ENCODE peak calls at places on chromosomes 2 and 18, in ten cellular contexts. C is GM12892, R is A549, S is Peyer's patch, W is H54, Z is thyroid gland, X is prostate gland, A is spleen, G is IMR-90, F is gastrocnemius medialis. D is an unnamed sample.

GRCh38 chr2:233354971-233355574 is 779 bp downstream of the DGKD start:
- DNase-seq in C (no peak), R (no peak), S (peak), W (no peak), Z (peak), X (peak), A (peak), G (no peak), F (no peak), D (peak)

GRCh38 chr2:169983506-169983905 is 156.3 kb downstream of the UBR3 start:
- DNase-seq in C (no peak), R (no peak), S (no peak), W (no peak), Z (no peak), X (no peak), A (no peak), G (no peak), F (no peak), D (no peak)

GRCh38 chr2:48347712-48348111 is 182.2 kb upstream of the STON1 start:
- DNase-seq in C (no peak), R (peak), S (no peak), W (no peak), Z (no peak), X (no peak), A (no peak), G (no peak), F (no peak), D (peak)

GRCh38 chr2:174035981-174036742 is 71.0 kb upstream of the SP3 start:
- DNase-seq in C (no peak), R (no peak), S (no peak), W (peak), Z (no peak), X (no peak), A (no peak), G (peak), F (peak), D (peak)

GRCh38 chr2:200039847-200040246 is 84.5 kb downstream of the MAIP1 start:
- DNase-seq in C (no peak), R (no peak), S (no peak), W (no peak), Z (no peak), X (no peak), A (no peak), G (peak), F (no peak), D (no peak)

GRCh38 chr2:121303531-121304263 is 18.7 kb upstream of the TFCP2L1 start:
- DNase-seq in C (no peak), R (no peak), S (no peak), W (no peak), Z (no peak), X (no peak), A (no peak), G (no peak), F (no peak), D (no peak)

GRCh38 chr2:9302755-9303154 is 96.1 kb downstream of the ASAP2 start:
- DNase-seq in C (no peak), R (no peak), S (no peak), W (no peak), Z (no peak), X (no peak), A (no peak), G (no peak), F (no peak), D (no peak)

GRCh38 chr2:102048465-102048864 is 56.7 kb downstream of the IL1R2 start:
- DNase-seq in C (no peak), R (no peak), S (no peak), W (peak), Z (peak), X (no peak), A (no peak), G (peak), F (peak), D (no peak)

GRCh38 chr2:225065882-225066281 is 23.6 kb upstream of the DOCK10 start:
- DNase-seq in C (no peak), R (no peak), S (no peak), W (no peak), Z (no peak), X (no peak), A (no peak), G (no peak), F (no peak), D (no peak)

GRCh38 chr2:220147590-220147989 is 520.2 kb downstream of the SLC4A3 start:
- DNase-seq in C (no peak), R (no peak), S (no peak), W (no peak), Z (no peak), X (no peak), A (no peak), G (peak), F (no peak), D (no peak)

GRCh38 chr18:8625693-8626092 is 16.5 kb downstream of the RAB12 start:
- DNase-seq in C (no peak), R (no peak), S (no peak), W (no peak), Z (no peak), X (no peak), A (no peak), G (no peak), F (peak), D (no peak)

GRCh38 chr18:23652232-23652631 is 10.5 kb downstream of the ANKRD29 start:
- DNase-seq in C (no peak), R (no peak), S (no peak), W (no peak), Z (no peak), X (no peak), A (no peak), G (no peak), F (no peak), D (no peak)

GRCh38 chr2:26607698-26608097 is 33.5 kb downstream of the CIB4 start:
- DNase-seq in C (no peak), R (no peak), S (no peak), W (no peak), Z (no peak), X (no peak), A (peak), G (no peak), F (no peak), D (no peak)

GRCh38 chr2:53353372-53354111 is 414.1 kb upstream of the CHAC2 start:
- DNase-seq in C (no peak), R (peak), S (no peak), W (no peak), Z (no peak), X (no peak), A (no peak), G (peak), F (peak), D (peak)

GRCh38 chr2:86001326-86001725 is 104.4 kb downstream of the POLR1A start:
- DNase-seq in C (no peak), R (no peak), S (no peak), W (no peak), Z (no peak), X (no peak), A (peak), G (no peak), F (no peak), D (no peak)

GRCh38 chr2:215188078-215188477 is 49.7 kb upstream of the ABCA12 start:
- DNase-seq in C (no peak), R (no peak), S (no peak), W (no peak), Z (no peak), X (no peak), A (no peak), G (no peak), F (no peak), D (peak)

GRCh38 chr18:10524507-10525425 is 1.1 kb upstream of the NAPG start:
- DNase-seq in C (no peak), R (no peak), S (no peak), W (no peak), Z (no peak), X (no peak), A (no peak), G (peak), F (no peak), D (peak)

GRCh38 chr2:164523726-164524125 is 97.6 kb downstream of the GRB14 start:
- DNase-seq in C (no peak), R (no peak), S (no peak), W (no peak), Z (no peak), X (no peak), A (no peak), G (no peak), F (no peak), D (no peak)

GRCh38 chr2:191728710-191729597 is 51.0 kb downstream of the NABP1 start:
- DNase-seq in C (no peak), R (peak), S (no peak), W (no peak), Z (no peak), X (no peak), A (no peak), G (peak), F (no peak), D (peak)

DNA sequence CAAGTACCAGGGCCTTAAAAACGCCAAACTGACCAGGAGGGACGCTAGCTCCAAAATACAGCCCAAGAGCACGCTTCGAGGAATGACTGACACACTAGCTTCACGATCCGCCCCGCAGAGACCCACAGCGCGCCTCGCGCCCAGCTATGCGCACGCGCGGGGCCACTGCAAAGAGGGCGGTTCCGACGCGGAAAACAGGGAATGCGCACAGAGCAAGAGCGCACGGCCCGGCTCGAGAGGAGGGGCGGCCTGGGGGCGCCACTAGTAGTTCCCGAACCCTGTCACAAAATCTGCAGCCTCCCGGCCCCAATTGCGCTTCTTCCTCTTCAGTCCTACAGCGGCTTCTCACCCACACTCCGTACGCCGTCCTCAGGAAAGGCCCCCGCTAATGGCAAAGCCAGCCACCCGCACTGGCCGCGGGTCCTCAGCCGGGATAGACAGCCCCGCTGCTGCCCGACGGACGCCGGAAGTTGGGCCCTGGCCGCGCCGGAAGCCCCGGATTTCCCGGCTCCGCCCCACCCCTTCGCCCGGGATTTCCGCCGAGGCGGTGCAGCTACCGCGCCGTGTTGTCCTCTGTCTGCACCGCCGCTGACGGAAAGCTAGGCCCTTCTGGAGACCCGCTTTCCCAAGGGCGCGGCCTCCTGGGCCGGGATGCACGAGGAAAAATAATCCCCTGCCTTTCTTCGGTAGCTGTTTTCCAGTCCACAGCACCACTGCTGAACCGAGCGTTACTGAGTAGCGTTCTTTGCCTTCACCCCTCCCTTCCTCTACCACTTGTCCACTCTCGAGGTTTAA is at the start of gene HDHD2:
- DNase-seq in C (peak), R (peak), S (peak), W (peak), Z (peak), X (peak), A (peak), G (peak), F (peak), D (peak)
- TF ChIP-seq POLR2A in C (peak), R (peak), S (peak), W (peak), Z (peak), X (peak), A (no peak), G (peak), F (peak), D (peak)

GRCh38 chr18:22337311-22337710 is 80.4 kb downstream of the CTAGE1 start:
- DNase-seq in C (no peak), R (no peak), S (no peak), W (no peak), Z (no peak), X (no peak), A (no peak), G (no peak), F (no peak), D (no peak)

GRCh38 chr18:22336406-22336805 is 81.3 kb downstream of the CTAGE1 start:
- DNase-seq in C (no peak), R (no peak), S (no peak), W (no peak), Z (no peak), X (no peak), A (no peak), G (no peak), F (no peak), D (no peak)

GRCh38 chr18:22337878-22338277 is 79.8 kb downstream of the CTAGE1 start:
- DNase-seq in C (no peak), R (no peak), S (no peak), W (no peak), Z (no peak), X (no peak), A (no peak), G (no peak), F (no peak), D (no peak)

GRCh38 chr18:22332590-22332989 is 85.1 kb downstream of the CTAGE1 start:
- DNase-seq in C (no peak), R (peak), S (no peak), W (no peak), Z (no peak), X (no peak), A (no peak), G (no peak), F (no peak), D (peak)

GRCh38 chr18:22335644-22336275 is 82.0 kb downstream of the CTAGE1 start:
- DNase-seq in C (no peak), R (no peak), S (no peak), W (no peak), Z (no peak), X (no peak), A (no peak), G (no peak), F (no peak), D (no peak)
- TF ChIP-seq POLR2A in C (no peak), R (no peak), S (peak), W (no peak), Z (no peak), X (no peak), A (no peak), G (no peak), F (no peak), D (no peak)

DNA sequence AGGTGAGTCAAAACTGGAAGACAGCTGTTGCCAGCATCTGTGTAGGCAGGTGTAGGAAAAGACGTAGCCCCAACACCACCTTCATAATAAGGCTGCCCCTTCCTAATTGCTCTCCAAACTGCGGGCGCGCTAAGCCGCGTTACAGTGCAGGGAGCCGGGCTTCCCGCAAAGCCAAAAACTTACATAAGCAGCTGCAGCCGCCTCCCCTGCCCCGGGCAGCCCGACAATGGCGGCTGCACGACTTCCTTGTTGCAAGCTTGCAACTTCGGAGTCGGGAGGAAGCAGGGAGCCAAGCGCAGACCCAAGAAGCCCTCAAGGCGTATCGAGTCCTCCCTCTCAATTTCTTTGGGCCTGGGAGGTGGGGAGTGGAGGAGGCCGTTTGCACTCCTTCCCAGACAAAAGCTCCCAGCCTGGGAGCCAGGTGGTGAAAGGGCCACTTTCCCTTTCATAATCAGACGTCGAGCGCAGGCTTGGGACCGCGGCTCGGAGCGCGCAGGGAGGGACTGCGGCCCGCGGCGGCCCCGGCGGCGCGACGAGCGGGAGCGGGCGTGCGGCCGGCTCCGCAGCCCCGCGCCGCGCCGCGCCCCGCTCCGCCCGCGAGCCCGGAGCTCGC is 802 bp downstream of the ZBTB14 start:
- DNase-seq in C (no peak), R (peak), S (no peak), W (peak), Z (peak), X (peak), A (peak), G (peak), F (peak), D (peak)
- TF ChIP-seq POLR2A in C (peak), R (peak), S (no peak), W (peak), Z (peak), X (no peak), A (no peak), G (no peak), F (no peak), D (peak)

DNA sequence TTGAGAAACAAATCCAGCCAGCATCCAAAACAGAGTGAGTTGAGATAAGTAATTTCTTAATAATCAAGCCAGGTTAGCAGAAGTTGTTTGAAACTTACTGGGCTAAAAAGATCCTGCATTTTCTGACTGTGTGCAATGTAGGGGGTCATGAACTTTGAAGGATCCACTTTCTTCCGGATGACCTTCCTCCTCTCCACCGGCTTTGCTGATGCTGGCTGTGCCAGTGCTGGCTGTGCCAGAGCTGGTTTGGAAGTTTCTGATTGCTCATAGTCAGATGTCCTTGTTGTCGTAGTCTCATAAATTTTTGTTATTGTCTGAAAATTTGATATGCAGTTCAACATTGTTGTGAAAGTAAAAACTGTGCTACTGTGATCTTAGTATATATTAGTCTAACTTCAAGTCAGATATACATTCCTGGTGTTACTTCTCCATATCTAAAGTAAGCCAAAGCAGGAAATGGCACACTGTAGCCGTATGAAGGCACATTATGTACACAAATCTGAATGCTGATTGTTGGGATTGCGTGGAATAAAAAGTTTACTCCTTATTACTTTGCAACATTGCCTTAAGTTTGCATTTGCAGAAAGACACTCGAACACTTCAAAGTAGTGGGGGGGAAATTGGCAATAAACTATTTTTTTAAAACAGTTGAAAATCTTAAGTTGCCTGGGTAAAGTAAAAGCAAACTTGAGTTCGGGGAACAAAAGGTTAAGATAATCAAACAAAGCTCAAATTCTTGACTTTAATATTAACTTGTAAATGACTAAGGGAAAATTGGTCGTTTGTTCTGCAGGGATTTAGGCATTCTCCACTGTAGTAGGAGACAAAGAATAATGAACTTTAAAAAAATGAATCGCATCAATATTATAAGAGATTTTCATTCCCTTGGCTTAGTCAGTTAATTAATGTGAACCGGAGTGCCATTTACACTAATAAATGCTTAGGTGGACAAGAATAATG is 6.4 kb downstream of the NEB start:
- DNase-seq in C (no peak), R (peak), S (no peak), W (no peak), Z (no peak), X (no peak), A (no peak), G (no peak), F (peak), D (no peak)
- TF ChIP-seq POLR2A in C (no peak), R (no peak), S (no peak), W (no peak), Z (no peak), X (no peak), A (no peak), G (no peak), F (no peak), D (no peak)

GRCh38 chr2:73113634-73113958 is 848 bp upstream of the RAB11FIP5 start:
- DNase-seq in C (no peak), R (peak), S (no peak), W (no peak), Z (no peak), X (no peak), A (no peak), G (no peak), F (no peak), D (no peak)

GRCh38 chr2:73114273-73114867 is 1.6 kb upstream of the RAB11FIP5 start:
- DNase-seq in C (no peak), R (no peak), S (no peak), W (no peak), Z (no peak), X (no peak), A (no peak), G (peak), F (no peak), D (no peak)

GRCh38 chr2:73112026-73112912 is 479 bp downstream of the RAB11FIP5 start:
- DNase-seq in C (no peak), R (peak), S (peak), W (no peak), Z (peak), X (no peak), A (peak), G (peak), F (no peak), D (peak)

GRCh38 chr2:73111300-73112025 is 1.3 kb downstream of the RAB11FIP5 start:
- DNase-seq in C (no peak), R (peak), S (no peak), W (peak), Z (peak), X (no peak), A (peak), G (no peak), F (peak), D (peak)

GRCh38 chr2:73112913-73113633 is at the start of gene RAB11FIP5:
- DNase-seq in C (peak), R (peak), S (peak), W (peak), Z (peak), X (peak), A (peak), G (peak), F (peak), D (peak)
- TF ChIP-seq POLR2A in C (no peak), R (peak), S (no peak), W (peak), Z (peak), X (peak), A (no peak), G (peak), F (peak), D (no peak)

GRCh38 chr2:15555839-15556238 is 5.3 kb downstream of the NBAS start:
- DNase-seq in C (no peak), R (no peak), S (no peak), W (no peak), Z (no peak), X (no peak), A (no peak), G (no peak), F (no peak), D (no peak)
- TF ChIP-seq POLR2A in C (no peak), R (no peak), S (no peak), W (no peak), Z (no peak), X (no peak), A (no peak), G (no peak), F (no peak), D (no peak)

GRCh38 chr2:3519255-3520190 is at the start of gene ADI1:
- DNase-seq in C (peak), R (peak), S (peak), W (peak), Z (peak), X (peak), A (peak), G (peak), F (peak), D (peak)
- TF ChIP-seq POLR2A in C (peak), R (peak), S (peak), W (peak), Z (peak), X (peak), A (no peak), G (peak), F (peak), D (peak)

GRCh38 chr2:156332452-156333273 is at the start of gene NR4A2:
- DNase-seq in C (peak), R (peak), S (peak), W (peak), Z (peak), X (peak), A (peak), G (peak), F (peak), D (peak)
- TF ChIP-seq POLR2A in C (no peak), R (peak), S (peak), W (peak), Z (peak), X (peak), A (peak), G (peak), F (peak), D (peak)